ENCODE peak calls at places on chromosomes 6 and 20, in five cellular contexts. I, D, M, E and G are unnamed samples.

GRCh38 chr6:5102266-5102970 is 17.3 kb downstream of the PPP1R3G start:
- DNase-seq in I (no peak), D (no peak), M (no peak), E (no peak), G (no peak)

GRCh38 chr6:46210294-46210693 is 39.5 kb upstream of the ENPP5 start:
- DNase-seq in I (no peak), D (no peak), M (no peak), E (no peak), G (no peak)

GRCh38 chr6:90338409-90338808 is 41.8 kb upstream of the BACH2 start:
- DNase-seq in I (no peak), D (no peak), M (no peak), E (no peak), G (no peak)

GRCh38 chr6:138073264-138073663 is 34.0 kb downstream of the PERP start:
- DNase-seq in I (no peak), D (no peak), M (no peak), E (no peak), G (no peak)

GRCh38 chr20:45925821-45926506 is 8.5 kb upstream of the PCIF1 start:
- DNase-seq in I (no peak), D (no peak), M (no peak), E (no peak), G (no peak)

GRCh38 chr6:130783416-130784107 is 43.6 kb upstream of the SMLR1 start:
- DNase-seq in I (peak; percentile 26), D (no peak), M (no peak), E (no peak), G (no peak)

GRCh38 chr6:43076928-43077809 is 1.1 kb downstream of the PTK7 start:
- DNase-seq in I (no peak), D (no peak), M (no peak), E (no peak), G (peak; percentile 63)

GRCh38 chr20:57834306-57834863 is 124.6 kb upstream of the PMEPA1 start:
- DNase-seq in I (no peak), D (no peak), M (no peak), E (no peak), G (no peak)

GRCh38 chr6:85412926-85413325 is 37.0 kb upstream of the NT5E start:
- DNase-seq in I (no peak), D (no peak), M (no peak), E (no peak), G (no peak)

GRCh38 chr6:36625161-36625919 is 31.2 kb downstream of the SRSF3 start:
- DNase-seq in I (no peak), D (no peak), M (no peak), E (no peak), G (no peak)

GRCh38 chr20:32434434-32434833 is 76.3 kb downstream of the ASXL1 start:
- DNase-seq in I (no peak), D (no peak), M (no peak), E (no peak), G (no peak)

GRCh38 chr6:39794231-39794630 is 2.1 kb downstream of the DAAM2 start:
- DNase-seq in I (no peak), D (no peak), M (no peak), E (no peak), G (no peak)

GRCh38 chr6:79949235-79949634 is 1.9 kb upstream of the ELOVL4 start:
- DNase-seq in I (peak; percentile 53), D (peak; percentile 7), M (peak; percentile 85), E (peak; percentile 59), G (no peak)

GRCh38 chr6:42532038-42532669 is 31.7 kb upstream of the UBR2 start:
- DNase-seq in I (peak; percentile 37), D (no peak), M (peak; percentile 79), E (peak; percentile 24), G (no peak)

GRCh38 chr6:22880686-22881433 is 311.5 kb downstream of the HDGFL1 start:
- DNase-seq in I (peak; percentile 92), D (no peak), M (no peak), E (no peak), G (no peak)

GRCh38 chr6:36716476-36717093 is 19.0 kb downstream of the RAB44 start:
- DNase-seq in I (no peak), D (no peak), M (no peak), E (no peak), G (no peak)

GRCh38 chr20:24566656-24567055 is 97.2 kb downstream of the SYNDIG1 start:
- DNase-seq in I (no peak), D (no peak), M (no peak), E (no peak), G (no peak)

GRCh38 chr6:85417336-85417735 is 32.5 kb upstream of the NT5E start:
- DNase-seq in I (no peak), D (no peak), M (no peak), E (no peak), G (no peak)

GRCh38 chr20:2149507-2149906 is 47.9 kb downstream of the STK35 start:
- DNase-seq in I (no peak), D (no peak), M (no peak), E (no peak), G (no peak)

GRCh38 chr6:159378361-159378760 is 209.2 kb downstream of the FNDC1 start:
- DNase-seq in I (no peak), D (no peak), M (no peak), E (no peak), G (no peak)

GRCh38 chr6:142087950-142088857 is 44.5 kb upstream of the GJE1 start:
- DNase-seq in I (no peak), D (no peak), M (no peak), E (no peak), G (no peak)

GRCh38 chr6:56891754-56892153 is 63.2 kb upstream of the BEND6 start:
- DNase-seq in I (no peak), D (no peak), M (no peak), E (no peak), G (no peak)

GRCh38 chr6:67814262-67814661 is 820.8 kb upstream of the ADGRB3 start:
- DNase-seq in I (no peak), D (no peak), M (no peak), E (no peak), G (no peak)

GRCh38 chr6:17863971-17864754 is 123.3 kb downstream of the KIF13A start:
- DNase-seq in I (peak; percentile 72), D (no peak), M (peak; percentile 57), E (peak; percentile 24), G (no peak)

GRCh38 chr6:139161169-139161568 is 26.3 kb downstream of the HECA start:
- DNase-seq in I (no peak), D (no peak), M (peak; percentile 33), E (no peak), G (no peak)

GRCh38 chr20:31617432-31618104 is 12.5 kb downstream of the ID1 start:
- DNase-seq in I (no peak), D (no peak), M (no peak), E (no peak), G (no peak)

GRCh38 chr20:62227977-62228958 is 8.2 kb upstream of the HRH3 start:
- DNase-seq in I (no peak), D (no peak), M (no peak), E (no peak), G (no peak)
- TF ChIP-seq POLR2AphosphoS5 in I (no peak), D (no peak), M (no peak), E (no peak), G (no peak)

DNA sequence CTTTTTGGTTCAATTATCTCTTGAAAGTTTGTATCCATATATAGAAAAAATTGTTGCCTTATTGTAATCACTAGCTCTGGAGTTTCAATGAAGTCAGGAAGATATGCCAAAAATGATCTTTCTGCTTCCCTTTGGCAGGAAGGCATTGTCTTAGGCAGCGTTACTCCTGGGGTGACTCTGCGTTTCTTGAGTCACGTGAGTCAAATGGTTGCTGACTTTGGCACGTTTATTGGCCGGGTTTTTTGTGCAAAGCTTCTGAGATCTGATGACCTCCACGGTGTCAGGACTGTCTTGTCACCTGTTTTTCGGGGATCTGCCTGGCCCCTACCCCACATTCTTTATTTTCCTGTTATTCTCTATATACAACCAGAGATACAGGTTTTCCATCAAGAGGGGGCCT is 10.4 kb downstream of the PHACTR3 start:
- DNase-seq in I (no peak), D (no peak), M (no peak), E (no peak), G (no peak)
- H3K9me3 ChIP-seq in I (peaks cover 3% of the 10 kb centered on the region), D (no peaks in the 10 kb centered on the region), M (no peaks in the 10 kb centered on the region), E (no peaks in the 10 kb centered on the region), G (no peaks in the 10 kb centered on the region)

GRCh38 chr6:106540907-106541306 is 88.4 kb downstream of the RTN4IP1 start:
- DNase-seq in I (no peak), D (no peak), M (no peak), E (no peak), G (no peak)

GRCh38 chr6:106540432-106540831 is 88.9 kb downstream of the RTN4IP1 start:
- DNase-seq in I (no peak), D (no peak), M (no peak), E (no peak), G (no peak)

GRCh38 chr6:106538145-106538544 is 91.2 kb downstream of the RTN4IP1 start:
- DNase-seq in I (no peak), D (no peak), M (no peak), E (no peak), G (no peak)

GRCh38 chr6:106537662-106538061 is 91.6 kb downstream of the RTN4IP1 start:
- DNase-seq in I (no peak), D (no peak), M (no peak), E (no peak), G (no peak)

DNA sequence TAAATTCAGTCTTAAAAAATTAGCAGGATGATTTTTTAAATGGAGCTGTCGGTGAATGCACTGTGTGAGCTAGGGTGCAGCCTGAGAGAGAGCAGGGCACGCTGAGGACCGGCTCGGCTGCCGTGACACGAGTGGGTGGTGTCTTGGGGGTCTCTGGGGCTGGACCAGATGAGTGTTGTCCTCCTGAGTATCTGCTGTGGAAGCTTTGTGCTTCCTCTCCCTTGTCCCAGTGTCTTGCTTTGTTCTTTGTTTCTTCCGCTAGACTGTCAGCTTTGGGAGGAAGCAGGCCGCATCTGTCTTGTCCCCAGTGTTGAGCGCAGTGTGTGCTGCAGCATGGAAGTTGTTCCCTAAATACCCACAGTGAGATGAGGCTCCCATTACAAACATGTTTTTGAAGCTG is 89.4 kb downstream of the RTN4IP1 start:
- DNase-seq in I (no peak), D (no peak), M (no peak), E (no peak), G (no peak)
- TF ChIP-seq POLR2AphosphoS5 in I (no peak), D (no peak), M (no peak), E (no peak), G (no peak)

GRCh38 chr20:59724457-59725366 is 120.4 kb downstream of the PHACTR3 start:
- DNase-seq in I (no peak), D (no peak), M (no peak), E (no peak), G (no peak)

GRCh38 chr20:59728722-59729430 is 124.5 kb downstream of the PHACTR3 start:
- DNase-seq in I (no peak), D (no peak), M (no peak), E (no peak), G (no peak)

GRCh38 chr20:59725476-59726119 is 121.3 kb downstream of the PHACTR3 start:
- DNase-seq in I (no peak), D (no peak), M (no peak), E (no peak), G (no peak)

GRCh38 chr20:59723607-59724456 is 119.5 kb downstream of the PHACTR3 start:
- DNase-seq in I (no peak), D (no peak), M (no peak), E (no peak), G (no peak)

DNA sequence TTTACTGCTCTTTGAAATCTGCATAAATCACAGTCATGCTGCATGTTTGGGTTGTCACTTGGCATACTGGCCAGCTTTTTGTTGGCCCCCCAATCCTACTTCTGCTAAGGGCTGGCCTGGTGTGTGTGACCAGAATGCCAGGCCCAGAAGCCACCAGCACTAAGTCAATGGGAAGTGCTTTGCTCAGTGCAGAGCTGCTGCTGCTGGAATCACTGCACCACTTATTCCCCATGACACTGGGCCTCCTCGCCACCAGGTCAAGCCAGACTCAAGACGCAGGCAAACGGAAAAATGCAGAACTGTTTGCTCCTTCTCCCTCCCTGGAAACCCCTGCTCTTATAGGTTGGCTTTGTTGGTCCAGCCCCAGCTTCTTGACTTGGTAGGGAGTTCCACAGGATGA is 121.9 kb downstream of the PHACTR3 start:
- DNase-seq in I (no peak), D (no peak), M (no peak), E (no peak), G (no peak)
- H3K9me3 ChIP-seq in I (peaks cover 5% of the 10 kb centered on the region), D (no peaks in the 10 kb centered on the region), M (no peaks in the 10 kb centered on the region), E (no peaks in the 10 kb centered on the region), G (no peaks in the 10 kb centered on the region)